ENCODE peak calls at places on chromosomes 4 and X, in six cellular contexts. E, I, K, D, T and Y are unnamed samples.
A peak's percentile ranks its signal among the peaks of the same experiment; 100 is the strongest.

GRCh38 chrX:23616361-23616760 is 50.9 kb upstream of the PRDX4 start:
- DNase-seq in E (peak; percentile 59), I (no peak), K (peak; percentile 34), D (no peak), T (peak; percentile 34), Y (no peak)

GRCh38 chr4:12145768-12146167 is 717.1 kb upstream of the HS3ST1 start:
- DNase-seq in E (no peak), I (no peak), K (no peak), D (no peak), T (no peak), Y (no peak)

GRCh38 chr4:151991001-151991883 is 230.4 kb upstream of the GATB start:
- DNase-seq in E (no peak), I (no peak), K (no peak), D (no peak), T (no peak), Y (no peak)

GRCh38 chrX:15947648-15948317 is 93.2 kb upstream of the AP1S2 start:
- DNase-seq in E (no peak), I (peak; percentile 41), K (peak; percentile 81), D (no peak), T (peak; percentile 68), Y (no peak)

GRCh38 chr4:8348071-8348470 is 78.5 kb downstream of the HTRA3 start:
- DNase-seq in E (no peak), I (no peak), K (no peak), D (no peak), T (no peak), Y (peak; percentile 17)

GRCh38 chr4:2368779-2369437 is 49.5 kb downstream of the ZFYVE28 start:
- DNase-seq in E (no peak), I (no peak), K (no peak), D (no peak), T (no peak), Y (no peak)

GRCh38 chr4:133865606-133866327 is 335.8 kb downstream of the PABPC4L start:
- DNase-seq in E (peak; percentile 17), I (peak; percentile 8), K (peak; percentile 30), D (no peak), T (peak; percentile 96), Y (no peak)

GRCh38 chrX:40402771-40403533 is 177.8 kb upstream of the ATP6AP2 start:
- DNase-seq in E (no peak), I (peak; percentile 58), K (no peak), D (no peak), T (peak; percentile 59), Y (peak; percentile 39)

GRCh38 chr4:11471613-11472012 is 42.9 kb upstream of the HS3ST1 start:
- DNase-seq in E (no peak), I (no peak), K (no peak), D (peak; percentile 72), T (no peak), Y (no peak)

GRCh38 chrX:40173662-40174593 is 76.2 kb upstream of the BCOR start:
- DNase-seq in E (peak; percentile 59), I (peak; percentile 62), K (peak; percentile 50), D (peak; percentile 62), T (no peak), Y (peak; percentile 65)

GRCh38 chr4:48015216-48015615 is 1.3 kb downstream of the CNGA1 start:
- DNase-seq in E (no peak), I (no peak), K (no peak), D (no peak), T (no peak), Y (no peak)

GRCh38 chrX:13940646-13941045 is 89.0 kb downstream of the GEMIN8 start:
- DNase-seq in E (no peak), I (no peak), K (no peak), D (no peak), T (no peak), Y (no peak)

GRCh38 chr4:52952540-52952939 is 90.4 kb downstream of the RASL11B start:
- DNase-seq in E (no peak), I (no peak), K (no peak), D (no peak), T (no peak), Y (no peak)

GRCh38 chr4:174591243-174592021 is 69.1 kb upstream of the HPGD start:
- DNase-seq in E (no peak), I (no peak), K (no peak), D (no peak), T (no peak), Y (no peak)

DNA sequence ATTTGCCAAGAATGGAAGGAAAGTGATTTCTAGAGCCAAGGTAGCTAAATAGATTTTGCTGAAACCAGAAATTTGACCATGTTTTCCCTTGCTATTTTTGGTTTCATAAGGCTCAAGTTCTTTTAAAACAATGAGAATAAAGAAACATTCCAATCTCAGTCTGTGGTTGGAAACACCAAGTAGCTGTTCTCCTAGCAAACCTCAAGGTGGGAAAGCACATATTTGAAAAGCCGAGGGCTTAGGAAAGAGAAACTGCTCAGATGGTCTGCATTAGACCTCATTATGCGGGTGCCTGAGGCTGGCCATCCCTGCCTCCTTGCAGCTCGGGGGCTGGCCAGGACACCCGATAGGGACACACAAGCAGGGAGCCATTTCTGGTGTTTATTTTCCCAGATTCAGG is 5.8 kb downstream of the NYX start:
- DNase-seq in E (no peak), I (peak; percentile 54), K (no peak), D (no peak), T (peak; percentile 37), Y (no peak)
- H3K4me3 ChIP-seq in E (no peak overlapping the region), I (no peak overlapping the region), K (no peak overlapping the region), D (no peak overlapping the region), T (no peak overlapping the region), Y (no peak overlapping the region)

GRCh38 chr4:40055873-40056721 is 553 bp upstream of the N4BP2 start:
- DNase-seq in E (peak; percentile 66), I (peak; percentile 75), K (peak; percentile 82), D (peak; percentile 71), T (peak; percentile 90), Y (peak; percentile 89)
- H3K4me3 ChIP-seq in E (peak overlapping the region; percentile 92), I (peak overlapping the region; percentile 77), K (peak overlapping the region; percentile 62), D (peak overlapping the region; percentile 86), T (peak overlapping the region; percentile 73), Y (peak overlapping the region; percentile 61)

GRCh38 chrX:66632986-66633385 is 5.9 kb downstream of the EDA2R start:
- DNase-seq in E (no peak), I (peak; percentile 53), K (no peak), D (no peak), T (peak; percentile 75), Y (no peak)

GRCh38 chrX:66633541-66633940 is 5.3 kb downstream of the EDA2R start:
- DNase-seq in E (no peak), I (no peak), K (no peak), D (no peak), T (peak; percentile 85), Y (no peak)

GRCh38 chrX:66634272-66634671 is 4.6 kb downstream of the EDA2R start:
- DNase-seq in E (no peak), I (no peak), K (no peak), D (no peak), T (peak; percentile 78), Y (no peak)

GRCh38 chrX:66635360-66635759 is 3.5 kb downstream of the EDA2R start:
- DNase-seq in E (no peak), I (peak; percentile 64), K (no peak), D (no peak), T (peak; percentile 89), Y (no peak)

GRCh38 chrX:66638591-66639500 is at the start of gene EDA2R:
- DNase-seq in E (peak; percentile 74), I (peak; percentile 68), K (peak; percentile 83), D (peak; percentile 5), T (peak; percentile 89), Y (peak; percentile 42)
- H3K4me3 ChIP-seq in E (peak within 1 kb of the TSS; percentile 39), I (peak within 1 kb of the TSS; percentile 49), K (peak within 1 kb of the TSS; percentile 54), D (no peak within 1 kb of the TSS), T (peak within 1 kb of the TSS; percentile 73), Y (peak within 1 kb of the TSS; percentile 18)

GRCh38 chr4:169971456-169972015 is 54.7 kb downstream of the MFAP3L start:
- DNase-seq in E (no peak), I (no peak), K (no peak), D (no peak), T (peak; percentile 20), Y (no peak)

GRCh38 chr4:169963998-169964397 is 62.2 kb downstream of the MFAP3L start:
- DNase-seq in E (no peak), I (no peak), K (no peak), D (no peak), T (no peak), Y (no peak)

GRCh38 chr4:169968999-169969398 is 57.2 kb downstream of the MFAP3L start:
- DNase-seq in E (no peak), I (no peak), K (no peak), D (no peak), T (peak; percentile 57), Y (no peak)
- H3K4me3 ChIP-seq in E (no peak overlapping the region), I (no peak overlapping the region), K (no peak overlapping the region), D (no peak overlapping the region), T (no peak overlapping the region), Y (no peak overlapping the region)

GRCh38 chrX:49186125-49187027 is at the start of gene PRICKLE3:
- DNase-seq in E (peak; percentile 85), I (peak; percentile 55), K (peak; percentile 87), D (peak; percentile 84), T (peak; percentile 54), Y (peak; percentile 96)

GRCh38 chrX:49187028-49187394 is 838 bp upstream of the PRICKLE3 start:
- DNase-seq in E (peak; percentile 17), I (no peak), K (no peak), D (no peak), T (no peak), Y (no peak)

GRCh38 chrX:49183701-49184281 is 2.4 kb downstream of the PRICKLE3 start:
- DNase-seq in E (no peak), I (no peak), K (no peak), D (no peak), T (no peak), Y (no peak)

GRCh38 chrX:49185062-49185394 is 1.1 kb downstream of the PRICKLE3 start:
- DNase-seq in E (no peak), I (no peak), K (no peak), D (no peak), T (no peak), Y (no peak)

GRCh38 chrX:49184294-49185061 is 1.7 kb downstream of the PRICKLE3 start:
- DNase-seq in E (peak; percentile 93), I (peak; percentile 84), K (peak; percentile 97), D (no peak), T (peak; percentile 86), Y (peak; percentile 90)
- H3K4me3 ChIP-seq in E (peak overlapping the region; percentile 22), I (peak overlapping the region; percentile 55), K (peak overlapping the region; percentile 55), D (peak overlapping the region; percentile 90), T (peak overlapping the region; percentile 69), Y (peak overlapping the region; percentile 51)